ENCODE peak calls at places on chromosome 12, in five cellular contexts. One of them, this sample, is unnamed.

GRCh38 chr12:107384645-107385044 is 291.3 kb upstream of the CRY1 start:
- DNase-seq in ovary: no peak
- DNase-seq in GM12891: no peak
- DNase-seq in esophagus muscularis mucosa: no peak
- DNase-seq in A549: no peak
- DNase-seq in this sample: no peak

GRCh38 chr12:23640754-23641153 is 308.7 kb downstream of the SOX5 start:
- DNase-seq in esophagus muscularis mucosa: no peak
- DNase-seq in GM12891: no peak
- DNase-seq in A549: no peak
- DNase-seq in ovary: no peak
- DNase-seq in this sample: no peak

GRCh38 chr12:15131462-15131861 is 89.8 kb downstream of the RERG start:
- DNase-seq in esophagus muscularis mucosa: no peak
- DNase-seq in A549: peak; percentile 11
- DNase-seq in ovary: no peak
- DNase-seq in GM12891: no peak
- DNase-seq in this sample: no peak

GRCh38 chr12:30796891-30797371 is 42.2 kb upstream of the CAPRIN2 start:
- DNase-seq in esophagus muscularis mucosa: no peak
- DNase-seq in A549: peak; percentile 35
- DNase-seq in GM12891: no peak
- DNase-seq in ovary: no peak
- DNase-seq in this sample: no peak

GRCh38 chr12:127400231-127400630 is 866.7 kb upstream of the TMEM132C start:
- DNase-seq in A549: no peak
- DNase-seq in GM12891: no peak
- DNase-seq in ovary: no peak
- DNase-seq in esophagus muscularis mucosa: peak; percentile 45
- DNase-seq in this sample: no peak

GRCh38 chr12:31466768-31467167 is 124.2 kb downstream of the DENND5B start:
- DNase-seq in GM12891: no peak
- DNase-seq in ovary: no peak
- DNase-seq in esophagus muscularis mucosa: no peak
- DNase-seq in A549: no peak
- DNase-seq in this sample: no peak

GRCh38 chr12:65892905-65893304 is 68.6 kb downstream of the HMGA2 start:
- DNase-seq in A549: no peak
- DNase-seq in esophagus muscularis mucosa: no peak
- DNase-seq in ovary: no peak
- DNase-seq in GM12891: no peak
- DNase-seq in this sample: no peak

GRCh38 chr12:81723361-81723760 is 35.8 kb downstream of the PPFIA2 start:
- DNase-seq in A549: no peak
- DNase-seq in GM12891: no peak
- DNase-seq in esophagus muscularis mucosa: no peak
- DNase-seq in ovary: no peak
- DNase-seq in this sample: no peak

GRCh38 chr12:12432373-12432772 is 75.5 kb downstream of the BORCS5 start:
- DNase-seq in GM12891: no peak
- DNase-seq in A549: no peak
- DNase-seq in ovary: no peak
- DNase-seq in esophagus muscularis mucosa: no peak
- DNase-seq in this sample: no peak

GRCh38 chr12:123723011-123723410 is 10.9 kb downstream of the ATP6V0A2 start:
- DNase-seq in esophagus muscularis mucosa: no peak
- DNase-seq in GM12891: no peak
- DNase-seq in A549: no peak
- DNase-seq in ovary: no peak
- DNase-seq in this sample: no peak

GRCh38 chr12:54419088-54419887 is at the start of gene ITGA5:
- DNase-seq in ovary: peak; percentile 89
- DNase-seq in esophagus muscularis mucosa: peak; percentile 96
- DNase-seq in GM12891: no peak
- DNase-seq in A549: peak; percentile 90
- DNase-seq in this sample: peak; percentile 25

DNA sequence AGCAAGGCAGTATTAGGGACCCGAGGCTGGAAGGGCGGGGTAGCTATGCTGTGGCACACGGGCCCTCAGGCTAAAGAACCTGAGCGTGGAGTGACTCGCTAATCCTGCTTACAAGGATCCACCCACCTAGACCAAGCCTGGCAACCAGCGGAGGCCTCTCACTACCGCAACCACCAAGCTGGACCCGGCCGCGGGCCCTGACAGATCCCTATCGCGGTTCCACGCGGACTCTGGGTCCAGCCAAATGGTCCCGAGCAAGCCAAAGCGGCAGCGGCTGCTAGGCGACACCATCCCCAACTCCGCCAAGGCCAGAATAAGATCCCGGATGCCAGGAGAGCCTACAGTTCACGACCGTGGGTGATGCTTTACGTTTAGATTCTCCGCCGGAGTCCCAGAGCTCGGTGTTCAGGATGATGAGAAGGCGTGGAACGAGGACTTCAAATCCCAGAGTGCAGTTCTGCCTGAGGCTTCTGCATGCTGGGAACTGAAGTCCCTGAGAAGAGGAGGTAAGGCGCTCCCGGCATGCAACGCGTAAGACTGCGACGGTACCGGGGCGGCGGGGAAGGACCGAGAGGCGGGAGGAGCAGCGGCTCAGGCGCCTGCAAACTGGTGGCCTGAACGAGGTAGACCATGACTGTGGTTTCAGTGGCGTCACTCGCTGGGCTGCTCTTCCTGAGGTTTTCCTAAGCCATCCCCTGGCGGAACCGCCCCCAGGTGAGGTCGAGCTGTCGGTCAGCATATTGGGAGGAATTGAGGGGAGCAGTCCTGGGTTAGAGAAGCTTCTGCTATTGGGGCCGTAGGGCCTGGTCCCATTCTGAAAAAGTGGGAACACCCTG is at the start of the genes CEP290 and TMTC3:
- DNase-seq in esophagus muscularis mucosa: peak; percentile 98
- DNase-seq in GM12891: peak; percentile 49
- DNase-seq in A549: peak; percentile 90
- DNase-seq in ovary: peak; percentile 94
- DNase-seq in this sample: peak; percentile 98
- TF ChIP-seq POLR2A in esophagus muscularis mucosa: no peak
- TF ChIP-seq POLR2A in GM12891: peak; percentile 59
- TF ChIP-seq POLR2A in A549: peak; percentile 73
- TF ChIP-seq POLR2A in ovary: peak; percentile 30
- TF ChIP-seq POLR2A in this sample: peak; percentile 87

GRCh38 chr12:104290855-104291254 is 12.7 kb upstream of the EID3 start:
- DNase-seq in ovary: no peak
- DNase-seq in A549: no peak
- DNase-seq in GM12891: no peak
- DNase-seq in esophagus muscularis mucosa: no peak
- DNase-seq in this sample: no peak

GRCh38 chr12:104290320-104290719 is 13.2 kb upstream of the EID3 start:
- DNase-seq in esophagus muscularis mucosa: no peak
- DNase-seq in A549: no peak
- DNase-seq in ovary: no peak
- DNase-seq in GM12891: no peak
- DNase-seq in this sample: no peak

GRCh38 chr12:104285740-104286537 is 17.6 kb upstream of the EID3 start:
- DNase-seq in GM12891: no peak
- DNase-seq in A549: no peak
- DNase-seq in esophagus muscularis mucosa: no peak
- DNase-seq in ovary: no peak
- DNase-seq in this sample: no peak

GRCh38 chr12:104286538-104287482 is 16.7 kb upstream of the EID3 start:
- DNase-seq in GM12891: peak; percentile 60
- DNase-seq in A549: peak; percentile 83
- DNase-seq in ovary: peak; percentile 95
- DNase-seq in esophagus muscularis mucosa: peak; percentile 98
- DNase-seq in this sample: peak; percentile 98

DNA sequence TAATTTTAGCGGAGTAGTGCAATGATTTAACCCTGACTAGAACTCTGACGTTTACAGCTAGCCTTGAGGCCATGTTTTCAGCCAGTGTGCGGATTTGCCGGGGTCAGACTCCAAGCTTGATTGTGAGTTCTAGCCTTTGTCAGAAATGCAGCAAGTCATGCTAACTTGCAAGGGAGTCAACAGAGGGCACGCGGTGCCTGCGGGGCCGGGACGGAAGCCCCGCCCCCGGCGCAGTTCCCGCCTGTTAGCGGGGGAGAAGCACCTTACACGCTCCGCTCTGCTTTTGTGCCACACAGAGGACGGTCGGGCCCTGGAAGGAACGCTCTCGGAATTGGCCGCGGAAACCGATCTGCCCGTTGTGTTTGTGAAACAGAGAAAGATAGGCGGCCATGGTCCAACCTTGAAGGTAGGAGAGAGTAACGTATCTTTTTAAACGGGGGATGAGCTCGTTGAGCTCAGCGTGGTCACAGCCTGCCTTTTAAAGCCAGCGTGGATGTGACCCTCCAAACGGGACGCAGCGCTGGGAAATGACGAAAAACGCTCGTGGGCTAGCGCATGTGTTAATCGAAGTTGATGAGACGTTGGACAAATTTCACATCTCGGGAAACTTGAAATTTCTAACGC is 14.8 kb upstream of the EID3 start:
- DNase-seq in ovary: peak; percentile 79
- DNase-seq in esophagus muscularis mucosa: peak; percentile 94
- DNase-seq in A549: peak; percentile 73
- DNase-seq in GM12891: peak; percentile 73
- DNase-seq in this sample: peak; percentile 94
- TF ChIP-seq POLR2A in ovary: peak; percentile 71
- TF ChIP-seq POLR2A in esophagus muscularis mucosa: peak; percentile 35
- TF ChIP-seq POLR2A in A549: peak; percentile 89
- TF ChIP-seq POLR2A in GM12891: peak; percentile 84
- TF ChIP-seq POLR2A in this sample: peak; percentile 86

GRCh38 chr12:110270125-110270962 is 10.7 kb upstream of the ATP2A2 start:
- DNase-seq in GM12891: no peak
- DNase-seq in esophagus muscularis mucosa: no peak
- DNase-seq in ovary: peak; percentile 51
- DNase-seq in A549: peak; percentile 65
- DNase-seq in this sample: peak; percentile 53
- TF ChIP-seq POLR2A in GM12891: no peak
- TF ChIP-seq POLR2A in esophagus muscularis mucosa: no peak
- TF ChIP-seq POLR2A in ovary: no peak
- TF ChIP-seq POLR2A in A549: no peak
- TF ChIP-seq POLR2A in this sample: no peak

GRCh38 chr12:6604254-6605029 is 2.7 kb downstream of the CHD4 start:
- DNase-seq in A549: no peak
- DNase-seq in GM12891: no peak
- DNase-seq in ovary: no peak
- DNase-seq in esophagus muscularis mucosa: no peak
- DNase-seq in this sample: no peak

GRCh38 chr12:6605425-6606330 is 1.5 kb downstream of the CHD4 start:
- DNase-seq in GM12891: no peak
- DNase-seq in ovary: peak; percentile 37
- DNase-seq in esophagus muscularis mucosa: no peak
- DNase-seq in A549: peak; percentile 36
- DNase-seq in this sample: peak; percentile 53

GRCh38 chr12:6607751-6608591 is 792 bp upstream of the CHD4 start:
- DNase-seq in GM12891: no peak
- DNase-seq in A549: peak; percentile 76
- DNase-seq in ovary: peak; percentile 84
- DNase-seq in esophagus muscularis mucosa: no peak
- DNase-seq in this sample: peak; percentile 92

GRCh38 chr12:6608592-6609311 is 1.6 kb upstream of the CHD4 start:
- DNase-seq in GM12891: no peak
- DNase-seq in ovary: peak; percentile 47
- DNase-seq in esophagus muscularis mucosa: no peak
- DNase-seq in A549: peak; percentile 36
- DNase-seq in this sample: peak; percentile 48

DNA sequence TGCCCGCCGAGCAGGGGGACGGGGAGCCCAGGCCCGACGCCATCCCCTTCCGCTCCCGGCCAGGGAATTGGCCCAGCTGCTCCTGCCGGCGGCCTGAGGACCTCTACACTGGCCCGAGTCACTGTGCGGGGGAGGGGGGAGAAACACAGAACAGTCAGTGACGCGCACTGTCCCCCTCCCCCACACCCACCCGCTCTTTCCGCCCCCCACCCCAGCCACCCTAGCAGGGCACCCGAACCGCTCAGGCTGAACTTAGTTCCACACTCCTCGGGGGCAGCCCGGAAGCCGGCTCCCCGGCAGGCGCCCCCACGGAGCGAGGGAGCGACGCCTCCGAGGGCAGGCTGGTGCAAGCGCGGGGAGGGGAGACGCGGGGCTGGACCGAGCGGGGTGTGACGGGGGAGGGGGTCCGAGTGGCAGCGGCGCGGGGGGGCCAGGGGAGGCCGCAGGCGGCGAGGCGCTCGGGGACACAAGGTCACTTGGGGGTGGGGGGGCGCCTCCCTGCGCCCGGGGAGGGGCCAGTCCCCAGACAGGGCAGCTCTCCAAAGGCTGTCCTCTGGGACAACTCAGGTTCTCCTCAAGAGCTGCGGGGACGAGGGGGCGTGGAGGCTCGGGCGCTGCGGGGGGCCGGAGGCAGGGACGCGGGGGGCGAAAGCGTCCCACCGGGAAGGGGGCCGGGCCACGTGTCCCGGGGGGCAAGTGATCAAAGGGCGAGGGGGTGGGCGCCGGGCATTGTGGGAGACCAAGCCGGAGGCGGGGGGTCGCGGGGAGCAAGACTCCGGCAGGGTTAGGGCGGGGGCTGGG is 648 bp downstream of the CHD4 start:
- DNase-seq in ovary: peak; percentile 84
- DNase-seq in A549: peak; percentile 62
- DNase-seq in esophagus muscularis mucosa: no peak
- DNase-seq in GM12891: no peak
- DNase-seq in this sample: peak; percentile 77
- TF ChIP-seq POLR2A in ovary: no peak
- TF ChIP-seq POLR2A in A549: no peak
- TF ChIP-seq POLR2A in esophagus muscularis mucosa: no peak
- TF ChIP-seq POLR2A in GM12891: no peak
- TF ChIP-seq POLR2A in this sample: no peak

GRCh38 chr12:49094966-49095365 is 365 bp upstream of the DHH start:
- DNase-seq in ovary: no peak
- DNase-seq in esophagus muscularis mucosa: no peak
- DNase-seq in A549: no peak
- DNase-seq in GM12891: no peak
- DNase-seq in this sample: no peak

GRCh38 chr12:49098703-49099102 is 4.1 kb upstream of the DHH start:
- DNase-seq in GM12891: no peak
- DNase-seq in ovary: no peak
- DNase-seq in esophagus muscularis mucosa: no peak
- DNase-seq in A549: no peak
- DNase-seq in this sample: no peak

GRCh38 chr12:49100380-49100779 is 5.8 kb upstream of the DHH start:
- DNase-seq in A549: no peak
- DNase-seq in ovary: no peak
- DNase-seq in GM12891: no peak
- DNase-seq in esophagus muscularis mucosa: no peak
- DNase-seq in this sample: no peak

GRCh38 chr12:49097381-49097780 is 2.8 kb upstream of the DHH start:
- DNase-seq in A549: no peak
- DNase-seq in GM12891: no peak
- DNase-seq in esophagus muscularis mucosa: no peak
- DNase-seq in ovary: no peak
- DNase-seq in this sample: no peak

GRCh38 chr12:49098035-49098451 is 3.4 kb upstream of the DHH start:
- DNase-seq in esophagus muscularis mucosa: no peak
- DNase-seq in ovary: peak; percentile 55
- DNase-seq in A549: peak; percentile 74
- DNase-seq in GM12891: no peak
- DNase-seq in this sample: peak; percentile 63
- TF ChIP-seq POLR2A in esophagus muscularis mucosa: no peak
- TF ChIP-seq POLR2A in ovary: no peak
- TF ChIP-seq POLR2A in A549: no peak
- TF ChIP-seq POLR2A in GM12891: no peak
- TF ChIP-seq POLR2A in this sample: no peak